ENCODE peak calls at places on chromosomes 1 and 21, in ten cellular contexts. V is HCT116; N is left ventricle myocardium inferior; C is small intestine; B is CD8-positive, alpha-beta memory T cell; K is esophagus squamous epithelium; M is astrocyte; P is CD4-positive, alpha-beta T cell; O is fibroblast of lung; L is pancreas. T is an unnamed sample. For H3K9me3, the result is how much of the 10 kb centered on the place peaks cover.

GRCh38 chr1:162383091-162383490 is 1.6 kb downstream of the C1orf226 start:
- DNase-seq in B (no peak), P (no peak), M (no peak), L (no peak), K (no peak), C (no peak), O (no peak), V (no peak), N (no peak), T (no peak)

GRCh38 chr21:46024983-46025860 is 43.7 kb downstream of the COL6A1 start:
- DNase-seq in N (no peak), L (no peak), P (no peak), K (no peak), O (no peak), M (peak), C (no peak), V (no peak), B (no peak), T (no peak)

GRCh38 chr21:26969971-26970725 is 3.3 kb upstream of the ADAMTS5 start:
- DNase-seq in L (no peak), P (no peak), N (no peak), M (no peak), C (no peak), K (no peak), O (no peak), B (no peak), V (no peak), T (no peak)

GRCh38 chr1:100009458-100009857 is 39.7 kb downstream of the SLC35A3 start:
- DNase-seq in B (no peak), O (no peak), N (no peak), C (no peak), L (no peak), V (no peak), K (no peak), M (no peak), P (no peak), T (no peak)

GRCh38 chr1:219459321-219460105 is 153.4 kb downstream of the ZC3H11B start:
- DNase-seq in K (no peak), M (no peak), L (no peak), O (no peak), C (no peak), B (no peak), P (no peak), N (no peak), V (no peak), T (peak)

GRCh38 chr1:156659672-156659993 is 17.6 kb downstream of the NES start:
- DNase-seq in N (no peak), L (no peak), K (no peak), M (no peak), P (no peak), B (no peak), O (no peak), V (no peak), C (no peak), T (no peak)

GRCh38 chr1:212683357-212683722 is 16.3 kb downstream of the BATF3 start:
- DNase-seq in L (no peak), V (no peak), K (no peak), O (no peak), M (no peak), P (no peak), B (peak), C (no peak), N (peak), T (no peak)

GRCh38 chr1:204464174-204464573 is 30.4 kb downstream of the PIK3C2B start:
- DNase-seq in N (no peak), P (no peak), K (no peak), O (no peak), C (no peak), M (no peak), L (no peak), B (no peak), V (no peak), T (no peak)

GRCh38 chr21:39182016-39182415 is 1.2 kb downstream of the PSMG1 start:
- DNase-seq in P (no peak), N (no peak), O (no peak), V (no peak), L (no peak), B (no peak), K (no peak), M (no peak), C (no peak), T (no peak)

GRCh38 chr1:87061742-87062156 is 147.3 kb downstream of the HS2ST1 start:
- DNase-seq in K (no peak), L (no peak), V (no peak), O (peak), C (no peak), P (no peak), M (peak), B (no peak), N (no peak), T (no peak)

GRCh38 chr1:87052400-87052799 is 138.0 kb downstream of the HS2ST1 start:
- DNase-seq in B (no peak), K (no peak), L (no peak), P (no peak), M (no peak), N (no peak), V (no peak), O (no peak), C (no peak), T (no peak)

GRCh38 chr1:87052986-87053385 is 138.6 kb downstream of the HS2ST1 start:
- DNase-seq in L (no peak), M (no peak), O (no peak), P (no peak), C (no peak), B (no peak), K (no peak), V (no peak), N (no peak), T (no peak)

GRCh38 chr1:87058343-87058649 is 143.9 kb downstream of the HS2ST1 start:
- DNase-seq in B (no peak), N (no peak), C (no peak), M (no peak), P (no peak), L (no peak), K (no peak), O (no peak), V (no peak), T (no peak)

DNA sequence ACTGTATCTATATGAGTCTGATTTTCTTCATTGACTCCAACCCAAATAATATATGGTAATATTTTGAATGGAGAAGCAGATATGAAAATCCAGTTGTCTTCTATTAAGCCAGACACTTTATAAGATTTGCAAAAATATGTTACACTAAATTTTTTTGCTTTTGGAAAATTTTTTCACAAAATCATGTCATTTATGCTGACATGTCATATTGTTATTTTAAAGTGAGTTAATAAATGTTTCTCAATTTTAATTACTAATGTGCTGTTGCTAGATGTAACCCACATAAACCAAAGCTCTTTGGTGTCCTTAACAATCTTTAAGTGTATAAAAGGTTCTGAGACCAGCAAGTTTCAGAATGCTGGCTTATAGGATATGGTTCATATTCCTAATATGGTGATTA is 142.5 kb downstream of the HS2ST1 start:
- DNase-seq in P (no peak), N (no peak), K (no peak), L (no peak), C (no peak), V (no peak), B (no peak), O (no peak), M (no peak), T (no peak)
- H3K9me3 ChIP-seq in P (under half), N (under half), K (under half), L (under half), C (under half), V (under half), B (under half), O (under half), M (under half), T (under half)

DNA sequence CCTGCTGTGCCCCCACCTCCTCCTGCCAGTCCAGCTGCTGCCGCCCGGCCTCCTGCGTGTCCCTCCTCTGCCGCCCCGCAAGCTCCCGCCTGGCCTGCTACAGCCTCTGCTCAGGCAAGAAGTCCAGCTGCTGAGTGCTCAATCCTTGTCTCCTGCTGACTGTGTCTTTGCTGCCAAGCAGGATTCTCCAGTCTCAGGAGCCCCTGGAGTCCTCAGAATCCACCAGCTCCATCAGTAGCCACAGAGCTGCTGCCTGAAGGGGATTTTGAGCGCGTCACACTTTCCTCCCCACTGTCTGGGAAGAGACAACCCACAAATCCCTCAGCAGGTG is 973 bp downstream of the KRTAP10-11 start:
- DNase-seq in V (no peak), N (no peak), C (no peak), B (no peak), P (no peak), O (no peak), L (no peak), K (no peak), M (no peak), T (no peak)
- H3K9me3 ChIP-seq in V (under half), N (under half), C (under half), B (under half), P (under half), O (under half), L (under half), K (under half), M (under half), T (under half)

GRCh38 chr21:15415541-15416261 is 314.1 kb upstream of the USP25 start:
- DNase-seq in O (no peak), N (no peak), M (peak), K (no peak), V (no peak), P (no peak), C (no peak), L (no peak), B (no peak), T (peak)
- H3K9me3 ChIP-seq in O (under half), N (under half), M (under half), K (under half), V (under half), P (under half), C (under half), L (under half), B (under half), T (under half)

DNA sequence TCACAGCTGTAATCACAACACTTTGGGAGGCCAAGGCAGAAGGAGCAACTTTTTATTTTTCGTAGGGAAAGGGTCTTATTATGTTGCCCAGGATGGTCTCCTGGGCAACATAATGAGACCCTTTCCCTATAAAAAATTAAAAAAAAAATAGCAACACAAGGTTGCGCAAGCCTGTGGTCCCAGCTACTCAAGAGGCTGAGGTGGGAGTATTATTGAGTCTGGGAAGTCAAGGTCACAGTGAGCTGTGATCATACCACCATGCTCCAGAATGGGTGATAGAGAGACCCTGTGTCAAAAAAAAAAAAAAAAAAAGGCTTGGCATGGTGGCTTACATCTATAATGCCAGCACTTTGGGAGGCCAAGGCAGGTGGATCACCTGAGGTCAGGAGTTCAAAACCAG is 131.6 kb downstream of the TRIM33 start:
- DNase-seq in B (no peak), M (no peak), V (no peak), P (no peak), O (no peak), K (no peak), L (no peak), N (no peak), C (no peak), T (no peak)
- H3K9me3 ChIP-seq in B (under half), M (under half), V (under half), P (under half), O (under half), K (under half), L (under half), N (under half), C (under half), T (under half)

DNA sequence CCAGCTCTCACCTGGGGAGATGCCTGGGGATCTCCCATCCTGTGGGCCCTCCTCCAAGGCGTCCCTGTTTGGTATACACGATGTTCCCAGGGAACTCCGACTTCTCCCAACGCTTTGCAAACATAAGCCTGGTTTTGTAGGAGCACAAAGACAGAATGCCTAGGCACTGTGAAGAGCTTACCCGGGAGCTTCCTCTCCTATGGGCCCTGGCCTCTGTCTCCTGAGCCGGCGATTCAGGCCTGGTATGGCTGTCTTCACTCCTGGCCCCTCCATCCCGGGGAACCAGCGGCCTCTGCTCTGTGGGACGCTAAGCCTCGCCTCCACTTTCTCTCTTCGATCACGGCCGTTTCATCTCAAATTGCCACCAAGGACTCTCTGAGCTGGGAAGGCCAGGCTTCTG is 59.6 kb upstream of the ACTRT2 start:
- DNase-seq in K (no peak), N (no peak), V (no peak), M (no peak), L (no peak), O (no peak), B (no peak), C (no peak), P (peak), T (no peak)
- H3K9me3 ChIP-seq in K (under half), N (under half), V (under half), M (under half), L (under half), O (under half), B (under half), C (under half), P (under half), T (under half)

DNA sequence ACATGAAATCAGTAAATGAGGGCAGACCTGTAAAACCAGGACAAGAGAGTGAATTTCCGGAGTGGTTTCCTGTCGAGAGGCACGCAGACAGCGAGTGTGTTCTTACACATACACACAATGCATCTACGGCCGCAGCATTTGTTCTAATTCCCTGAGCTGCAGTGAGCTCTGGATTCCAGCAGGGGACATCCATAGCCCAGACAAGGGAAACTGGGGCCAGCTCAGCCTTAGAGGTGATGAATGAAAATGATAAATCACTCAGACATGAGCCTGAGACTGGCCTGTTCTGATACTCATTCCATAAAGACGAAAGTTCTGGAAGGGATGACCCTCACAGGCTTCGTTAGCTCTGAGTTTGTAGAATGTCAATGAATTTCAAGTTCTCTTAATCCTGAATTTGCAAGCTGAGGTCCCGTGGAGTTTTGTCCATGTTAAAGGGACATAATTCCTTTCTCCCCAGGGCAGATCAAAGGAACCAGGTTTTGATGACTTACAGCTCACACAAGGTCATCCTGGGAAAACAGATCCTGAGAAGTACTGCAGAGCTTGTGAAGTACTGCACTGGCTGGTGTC is 207.9 kb upstream of the C1orf87 start:
- DNase-seq in B (no peak), L (peak), O (peak), N (peak), K (no peak), P (no peak), M (peak), C (peak), V (peak), T (peak)
- H3K9me3 ChIP-seq in B (under half), L (under half), O (under half), N (under half), K (under half), P (under half), M (under half), C (under half), V (under half), T (under half)